ENCODE peak calls at places on chromosomes 11 and 22, in six cellular contexts. One of them, this sample, is unnamed.

GRCh38 chr11:8719260-8720190 is 36.9 kb downstream of the RPL27A start:
- DNase-seq in activated T-helper 1 cell treated with Interleukin-2 at 50 U/mL for 16 hours: no peak
- DNase-seq in lower leg skin: peak
- DNase-seq in NCI-H524: no peak
- DNase-seq in substantia nigra: no peak
- DNase-seq in GM20000: no peak
- DNase-seq in this sample: no peak

GRCh38 chr11:2769779-2770555 is 70.2 kb upstream of the KCNQ1OT1 start:
- DNase-seq in activated T-helper 1 cell treated with Interleukin-2 at 50 U/mL for 16 hours: no peak
- DNase-seq in lower leg skin: peak
- DNase-seq in NCI-H524: no peak
- DNase-seq in substantia nigra: no peak
- DNase-seq in GM20000: no peak
- DNase-seq in this sample: no peak

GRCh38 chr22:50059185-50059880 is 1.2 kb upstream of the TTLL8 start:
- DNase-seq in activated T-helper 1 cell treated with Interleukin-2 at 50 U/mL for 16 hours: no peak
- DNase-seq in lower leg skin: no peak
- DNase-seq in NCI-H524: no peak
- DNase-seq in substantia nigra: no peak
- DNase-seq in GM20000: peak
- DNase-seq in this sample: no peak

GRCh38 chr22:40414306-40414705 is 43.9 kb downstream of the SGSM3 start:
- DNase-seq in activated T-helper 1 cell treated with Interleukin-2 at 50 U/mL for 16 hours: no peak
- DNase-seq in lower leg skin: no peak
- DNase-seq in NCI-H524: no peak
- DNase-seq in substantia nigra: no peak
- DNase-seq in GM20000: no peak
- DNase-seq in this sample: no peak

GRCh38 chr11:8963569-8964323 is 496 bp downstream of the TMEM9B start:
- DNase-seq in activated T-helper 1 cell treated with Interleukin-2 at 50 U/mL for 16 hours: peak
- DNase-seq in lower leg skin: peak
- DNase-seq in NCI-H524: peak
- DNase-seq in substantia nigra: peak
- DNase-seq in GM20000: peak
- DNase-seq in this sample: peak

GRCh38 chr11:7548659-7549283 is 35.0 kb downstream of the PPFIBP2 start:
- DNase-seq in activated T-helper 1 cell treated with Interleukin-2 at 50 U/mL for 16 hours: no peak
- DNase-seq in lower leg skin: no peak
- DNase-seq in NCI-H524: no peak
- DNase-seq in substantia nigra: no peak
- DNase-seq in GM20000: peak
- DNase-seq in this sample: no peak

GRCh38 chr11:108009497-108010360 is 1.0 kb downstream of the CUL5 start:
- DNase-seq in activated T-helper 1 cell treated with Interleukin-2 at 50 U/mL for 16 hours: no peak
- DNase-seq in lower leg skin: no peak
- DNase-seq in NCI-H524: no peak
- DNase-seq in substantia nigra: peak
- DNase-seq in GM20000: peak
- DNase-seq in this sample: no peak

GRCh38 chr11:6545917-6546605 is 49.0 kb downstream of the DNHD1 start:
- DNase-seq in activated T-helper 1 cell treated with Interleukin-2 at 50 U/mL for 16 hours: no peak
- DNase-seq in lower leg skin: no peak
- DNase-seq in NCI-H524: no peak
- DNase-seq in substantia nigra: no peak
- DNase-seq in GM20000: no peak
- DNase-seq in this sample: no peak

GRCh38 chr22:30348837-30349236 is 7.9 kb downstream of the SF3A1 start:
- DNase-seq in activated T-helper 1 cell treated with Interleukin-2 at 50 U/mL for 16 hours: no peak
- DNase-seq in lower leg skin: no peak
- DNase-seq in NCI-H524: no peak
- DNase-seq in substantia nigra: no peak
- DNase-seq in GM20000: no peak
- DNase-seq in this sample: no peak

GRCh38 chr11:66956689-66957290 is 1.4 kb downstream of the PC start:
- DNase-seq in activated T-helper 1 cell treated with Interleukin-2 at 50 U/mL for 16 hours: no peak
- DNase-seq in lower leg skin: no peak
- DNase-seq in NCI-H524: no peak
- DNase-seq in substantia nigra: no peak
- DNase-seq in GM20000: peak
- DNase-seq in this sample: no peak

GRCh38 chr11:15627560-15627959 is 512.8 kb downstream of the INSC start:
- DNase-seq in activated T-helper 1 cell treated with Interleukin-2 at 50 U/mL for 16 hours: no peak
- DNase-seq in lower leg skin: no peak
- DNase-seq in NCI-H524: no peak
- DNase-seq in substantia nigra: no peak
- DNase-seq in GM20000: no peak
- DNase-seq in this sample: no peak

GRCh38 chr22:50189184-50189848 is 3.6 kb downstream of the TRABD start:
- DNase-seq in activated T-helper 1 cell treated with Interleukin-2 at 50 U/mL for 16 hours: no peak
- DNase-seq in lower leg skin: no peak
- DNase-seq in NCI-H524: no peak
- DNase-seq in substantia nigra: no peak
- DNase-seq in GM20000: no peak
- DNase-seq in this sample: no peak

GRCh38 chr22:35154937-35155387 is 89.0 kb downstream of the ISX start:
- DNase-seq in activated T-helper 1 cell treated with Interleukin-2 at 50 U/mL for 16 hours: no peak
- DNase-seq in lower leg skin: peak
- DNase-seq in NCI-H524: peak
- DNase-seq in substantia nigra: peak
- DNase-seq in GM20000: peak
- DNase-seq in this sample: no peak

GRCh38 chr11:1763796-1764661 is at the start of gene CTSD:
- DNase-seq in activated T-helper 1 cell treated with Interleukin-2 at 50 U/mL for 16 hours: peak
- DNase-seq in lower leg skin: peak
- DNase-seq in NCI-H524: peak
- DNase-seq in substantia nigra: peak
- DNase-seq in GM20000: peak
- DNase-seq in this sample: peak

GRCh38 chr22:21707677-21708076 is 27.9 kb downstream of the YPEL1 start:
- DNase-seq in activated T-helper 1 cell treated with Interleukin-2 at 50 U/mL for 16 hours: no peak
- DNase-seq in lower leg skin: no peak
- DNase-seq in NCI-H524: peak
- DNase-seq in substantia nigra: no peak
- DNase-seq in GM20000: no peak
- DNase-seq in this sample: no peak

GRCh38 chr11:47518212-47518959 is 34.5 kb downstream of the CELF1 start:
- DNase-seq in activated T-helper 1 cell treated with Interleukin-2 at 50 U/mL for 16 hours: no peak
- DNase-seq in lower leg skin: no peak
- DNase-seq in NCI-H524: peak
- DNase-seq in substantia nigra: no peak
- DNase-seq in GM20000: no peak
- DNase-seq in this sample: no peak

This sample was measured in T follicular helper cell.